ENCODE peak calls at places on chromosomes 16 and 17, in eight cellular contexts. One of them, this sample, is unnamed.

GRCh38 chr17:42850964-42851363 is at the start of gene AOC3:
- DNase-seq in GM12865: no peak
- DNase-seq in psoas muscle: no peak
- DNase-seq in epithelial cell of proximal tubule: no peak
- DNase-seq in A549: no peak
- DNase-seq in bronchial epithelial cell: no peak
- DNase-seq in astrocyte of the cerebellum: no peak
- DNase-seq in lower leg skin: peak; percentile 85
- DNase-seq in this sample: no peak

GRCh38 chr17:19533718-19534561 is at the start of gene SLC47A1:
- DNase-seq in lower leg skin: no peak
- DNase-seq in bronchial epithelial cell: peak; percentile 8
- DNase-seq in psoas muscle: peak; percentile 75
- DNase-seq in GM12865: peak; percentile 10
- DNase-seq in A549: peak; percentile 76
- DNase-seq in epithelial cell of proximal tubule: no peak
- DNase-seq in astrocyte of the cerebellum: no peak
- DNase-seq in this sample: no peak

GRCh38 chr16:23232806-23233205 is 50.3 kb downstream of the SCNN1G start:
- DNase-seq in bronchial epithelial cell: no peak
- DNase-seq in lower leg skin: peak; percentile 37
- DNase-seq in epithelial cell of proximal tubule: no peak
- DNase-seq in astrocyte of the cerebellum: no peak
- DNase-seq in psoas muscle: no peak
- DNase-seq in A549: no peak
- DNase-seq in GM12865: no peak
- DNase-seq in this sample: no peak

GRCh38 chr17:31802502-31802901 is 56.5 kb downstream of the COPRS start:
- DNase-seq in epithelial cell of proximal tubule: no peak
- DNase-seq in psoas muscle: no peak
- DNase-seq in A549: no peak
- DNase-seq in bronchial epithelial cell: no peak
- DNase-seq in GM12865: peak; percentile 51
- DNase-seq in lower leg skin: no peak
- DNase-seq in astrocyte of the cerebellum: no peak
- DNase-seq in this sample: no peak

GRCh38 chr17:6549384-6550036 is 6.8 kb downstream of the PITPNM3 start:
- DNase-seq in epithelial cell of proximal tubule: no peak
- DNase-seq in GM12865: no peak
- DNase-seq in lower leg skin: no peak
- DNase-seq in bronchial epithelial cell: no peak
- DNase-seq in psoas muscle: peak; percentile 12
- DNase-seq in A549: no peak
- DNase-seq in astrocyte of the cerebellum: no peak
- DNase-seq in this sample: no peak

GRCh38 chr17:72822358-72823023 is 270.0 kb downstream of the SLC39A11 start:
- DNase-seq in epithelial cell of proximal tubule: peak; percentile 9
- DNase-seq in astrocyte of the cerebellum: no peak
- DNase-seq in A549: no peak
- DNase-seq in psoas muscle: no peak
- DNase-seq in lower leg skin: peak; percentile 23
- DNase-seq in bronchial epithelial cell: no peak
- DNase-seq in GM12865: peak; percentile 31
- DNase-seq in this sample: no peak

GRCh38 chr17:81509048-81509686 is 3.4 kb downstream of the ACTG1 start:
- DNase-seq in psoas muscle: no peak
- DNase-seq in lower leg skin: no peak
- DNase-seq in epithelial cell of proximal tubule: no peak
- DNase-seq in bronchial epithelial cell: peak; percentile 63
- DNase-seq in GM12865: peak; percentile 78
- DNase-seq in astrocyte of the cerebellum: no peak
- DNase-seq in A549: no peak
- DNase-seq in this sample: no peak

GRCh38 chr16:85316321-85316919 is 204.1 kb upstream of the CIBAR2 start:
- DNase-seq in A549: peak; percentile 79
- DNase-seq in GM12865: peak; percentile 55
- DNase-seq in astrocyte of the cerebellum: no peak
- DNase-seq in bronchial epithelial cell: peak; percentile 37
- DNase-seq in psoas muscle: peak; percentile 83
- DNase-seq in epithelial cell of proximal tubule: no peak
- DNase-seq in lower leg skin: no peak
- DNase-seq in this sample: no peak

GRCh38 chr16:67361038-67361437 is 32.3 kb downstream of the TPPP3 start:
- DNase-seq in GM12865: no peak
- DNase-seq in epithelial cell of proximal tubule: no peak
- DNase-seq in astrocyte of the cerebellum: no peak
- DNase-seq in psoas muscle: no peak
- DNase-seq in lower leg skin: no peak
- DNase-seq in A549: no peak
- DNase-seq in bronchial epithelial cell: no peak
- DNase-seq in this sample: no peak

GRCh38 chr17:81635973-81636504 is 873 bp downstream of the NPLOC4 start:
- DNase-seq in A549: no peak
- DNase-seq in lower leg skin: no peak
- DNase-seq in astrocyte of the cerebellum: no peak
- DNase-seq in psoas muscle: no peak
- DNase-seq in epithelial cell of proximal tubule: no peak
- DNase-seq in GM12865: peak; percentile 25
- DNase-seq in bronchial epithelial cell: peak; percentile 57
- DNase-seq in this sample: no peak

GRCh38 chr16:72974142-72974769 is 73.7 kb downstream of the ZFHX3 start:
- DNase-seq in epithelial cell of proximal tubule: no peak
- DNase-seq in astrocyte of the cerebellum: no peak
- DNase-seq in psoas muscle: no peak
- DNase-seq in bronchial epithelial cell: no peak
- DNase-seq in A549: no peak
- DNase-seq in lower leg skin: no peak
- DNase-seq in GM12865: no peak
- DNase-seq in this sample: no peak

GRCh38 chr17:30372755-30373154 is 6.0 kb upstream of the CPD start:
- DNase-seq in epithelial cell of proximal tubule: no peak
- DNase-seq in A549: peak; percentile 65
- DNase-seq in psoas muscle: no peak
- DNase-seq in GM12865: no peak
- DNase-seq in lower leg skin: no peak
- DNase-seq in astrocyte of the cerebellum: no peak
- DNase-seq in bronchial epithelial cell: peak; percentile 97
- DNase-seq in this sample: no peak

GRCh38 chr17:63592797-63593196 is 7.9 kb upstream of the TACO1 start:
- DNase-seq in psoas muscle: no peak
- DNase-seq in A549: no peak
- DNase-seq in epithelial cell of proximal tubule: no peak
- DNase-seq in bronchial epithelial cell: no peak
- DNase-seq in astrocyte of the cerebellum: no peak
- DNase-seq in GM12865: no peak
- DNase-seq in lower leg skin: no peak
- DNase-seq in this sample: no peak

GRCh38 chr16:28984619-28985135 is at the start of gene LAT:
- DNase-seq in psoas muscle: peak; percentile 62
- DNase-seq in lower leg skin: no peak
- DNase-seq in A549: no peak
- DNase-seq in bronchial epithelial cell: no peak
- DNase-seq in epithelial cell of proximal tubule: no peak
- DNase-seq in astrocyte of the cerebellum: no peak
- DNase-seq in GM12865: peak; percentile 62
- DNase-seq in this sample: no peak

GRCh38 chr17:10790491-10791401 is 13.2 kb downstream of the TMEM238L start:
- DNase-seq in A549: no peak
- DNase-seq in astrocyte of the cerebellum: no peak
- DNase-seq in epithelial cell of proximal tubule: no peak
- DNase-seq in lower leg skin: no peak
- DNase-seq in psoas muscle: no peak
- DNase-seq in GM12865: peak; percentile 8
- DNase-seq in bronchial epithelial cell: peak; percentile 46
- DNase-seq in this sample: no peak

GRCh38 chr16:68179196-68179795 is 56.6 kb downstream of the ESRP2 start:
- DNase-seq in GM12865: no peak
- DNase-seq in bronchial epithelial cell: no peak
- DNase-seq in lower leg skin: no peak
- DNase-seq in psoas muscle: no peak
- DNase-seq in A549: no peak
- DNase-seq in astrocyte of the cerebellum: no peak
- DNase-seq in epithelial cell of proximal tubule: no peak
- DNase-seq in this sample: no peak

GRCh38 chr17:17804007-17804406 is 32.8 kb downstream of the SREBF1 start:
- DNase-seq in psoas muscle: no peak
- DNase-seq in bronchial epithelial cell: no peak
- DNase-seq in epithelial cell of proximal tubule: no peak
- DNase-seq in astrocyte of the cerebellum: no peak
- DNase-seq in lower leg skin: no peak
- DNase-seq in GM12865: no peak
- DNase-seq in A549: no peak
- DNase-seq in this sample: no peak

GRCh38 chr17:21689604-21690003 is 2.7 kb upstream of the KCNJ18 start:
- DNase-seq in astrocyte of the cerebellum: peak; percentile 35
- DNase-seq in A549: peak; percentile 21
- DNase-seq in lower leg skin: no peak
- DNase-seq in GM12865: no peak
- DNase-seq in psoas muscle: no peak
- DNase-seq in bronchial epithelial cell: peak; percentile 69
- DNase-seq in epithelial cell of proximal tubule: peak; percentile 0
- DNase-seq in this sample: peak; percentile 42

GRCh38 chr17:31158741-31159377 is 64.1 kb downstream of the NF1 start:
- DNase-seq in bronchial epithelial cell: no peak
- DNase-seq in A549: no peak
- DNase-seq in lower leg skin: no peak
- DNase-seq in epithelial cell of proximal tubule: no peak
- DNase-seq in psoas muscle: no peak
- DNase-seq in GM12865: no peak
- DNase-seq in astrocyte of the cerebellum: no peak
- DNase-seq in this sample: no peak

GRCh38 chr17:55735784-55736405 is 13.2 kb upstream of the TMEM100 start:
- DNase-seq in GM12865: peak; percentile 63
- DNase-seq in psoas muscle: no peak
- DNase-seq in epithelial cell of proximal tubule: no peak
- DNase-seq in lower leg skin: no peak
- DNase-seq in A549: peak; percentile 30
- DNase-seq in bronchial epithelial cell: peak; percentile 49
- DNase-seq in astrocyte of the cerebellum: no peak
- DNase-seq in this sample: no peak

GRCh38 chr17:57868007-57868774 is 18.3 kb upstream of the MRPS23 start:
- DNase-seq in bronchial epithelial cell: peak; percentile 94
- DNase-seq in psoas muscle: peak; percentile 93
- DNase-seq in epithelial cell of proximal tubule: no peak
- DNase-seq in A549: peak; percentile 97
- DNase-seq in GM12865: peak; percentile 83
- DNase-seq in lower leg skin: peak; percentile 95
- DNase-seq in astrocyte of the cerebellum: peak; percentile 76
- DNase-seq in this sample: peak; percentile 71

GRCh38 chr17:17826340-17826708 is 10.5 kb downstream of the SREBF1 start:
- DNase-seq in GM12865: no peak
- DNase-seq in lower leg skin: no peak
- DNase-seq in astrocyte of the cerebellum: no peak
- DNase-seq in A549: no peak
- DNase-seq in epithelial cell of proximal tubule: no peak
- DNase-seq in bronchial epithelial cell: no peak
- DNase-seq in psoas muscle: no peak
- DNase-seq in this sample: no peak

GRCh38 chr17:58534901-58535421 is 20.5 kb upstream of the MTMR4 start:
- DNase-seq in astrocyte of the cerebellum: no peak
- DNase-seq in epithelial cell of proximal tubule: no peak
- DNase-seq in lower leg skin: no peak
- DNase-seq in A549: peak; percentile 93
- DNase-seq in GM12865: no peak
- DNase-seq in psoas muscle: no peak
- DNase-seq in bronchial epithelial cell: peak; percentile 72
- DNase-seq in this sample: no peak

DNA sequence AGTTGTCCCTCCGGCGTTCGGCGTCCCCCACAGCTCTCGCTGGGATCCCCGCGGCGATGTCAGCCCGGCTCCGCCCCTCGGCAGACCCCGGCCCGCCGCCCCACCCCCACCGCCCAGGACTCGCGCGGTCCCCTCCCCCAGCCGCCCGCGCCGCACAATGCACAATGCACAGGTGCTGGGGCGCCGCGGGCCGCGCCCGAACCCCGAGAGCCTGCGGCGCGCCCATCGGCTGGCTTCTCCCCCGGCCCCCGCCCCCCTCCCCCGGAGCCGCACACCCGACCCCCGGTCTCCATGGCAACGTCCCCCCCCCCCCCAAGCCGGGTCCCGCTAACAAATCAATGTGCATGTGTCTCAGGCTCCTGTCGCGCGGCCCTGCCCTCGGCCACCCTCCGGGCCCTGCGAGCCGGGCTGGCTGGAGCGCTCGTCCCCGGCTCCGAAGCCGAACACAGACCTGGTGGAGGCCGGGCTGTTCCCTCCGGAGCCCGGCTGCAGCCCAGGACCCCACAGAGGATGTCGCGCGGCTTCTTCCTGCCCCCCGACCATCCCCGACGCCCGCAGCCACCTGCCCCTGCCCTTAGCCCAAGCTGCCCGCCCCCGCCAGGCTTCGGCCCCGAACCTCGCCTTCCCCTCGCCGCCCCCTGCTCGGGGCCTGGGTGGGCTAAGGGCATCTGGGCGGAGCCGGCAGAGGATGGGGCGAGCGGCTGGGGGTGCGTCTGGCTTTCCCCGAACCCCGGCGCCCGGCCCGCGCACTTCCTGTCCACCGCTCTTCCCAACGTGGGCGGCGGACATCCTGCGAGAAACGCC is 817 bp upstream of the CBX8 start:
- DNase-seq in lower leg skin: no peak
- DNase-seq in astrocyte of the cerebellum: no peak
- DNase-seq in epithelial cell of proximal tubule: no peak
- DNase-seq in GM12865: peak; percentile 41
- DNase-seq in psoas muscle: peak; percentile 65
- DNase-seq in A549: peak; percentile 67
- DNase-seq in bronchial epithelial cell: no peak
- DNase-seq in this sample: no peak
- TF ChIP-seq CTCF in lower leg skin: no peak
- TF ChIP-seq CTCF in astrocyte of the cerebellum: no peak
- TF ChIP-seq CTCF in epithelial cell of proximal tubule: no peak
- TF ChIP-seq CTCF in GM12865: no peak
- TF ChIP-seq CTCF in psoas muscle: no peak
- TF ChIP-seq CTCF in A549: no peak
- TF ChIP-seq CTCF in bronchial epithelial cell: no peak
- TF ChIP-seq CTCF in this sample: no peak

GRCh38 chr16:4679156-4679853 is 14.1 kb upstream of the NUDT16L1 start:
- DNase-seq in bronchial epithelial cell: no peak
- DNase-seq in lower leg skin: no peak
- DNase-seq in A549: no peak
- DNase-seq in epithelial cell of proximal tubule: no peak
- DNase-seq in GM12865: no peak
- DNase-seq in psoas muscle: peak; percentile 64
- DNase-seq in astrocyte of the cerebellum: no peak
- DNase-seq in this sample: no peak
- H3K4me3 ChIP-seq in bronchial epithelial cell: no peak overlapping the region
- H3K4me3 ChIP-seq in lower leg skin: no peak overlapping the region
- H3K4me3 ChIP-seq in A549: no peak overlapping the region
- H3K4me3 ChIP-seq in epithelial cell of proximal tubule: peak overlapping the region; percentile 44
- H3K4me3 ChIP-seq in GM12865: no peak overlapping the region
- H3K4me3 ChIP-seq in psoas muscle: peak overlapping the region; percentile 46
- H3K4me3 ChIP-seq in astrocyte of the cerebellum: no peak overlapping the region
- H3K4me3 ChIP-seq in this sample: no peak overlapping the region

GRCh38 chr17:48134912-48135480 is 27.4 kb downstream of the SNX11 start:
- DNase-seq in GM12865: no peak
- DNase-seq in bronchial epithelial cell: no peak
- DNase-seq in psoas muscle: no peak
- DNase-seq in epithelial cell of proximal tubule: no peak
- DNase-seq in lower leg skin: peak; percentile 15
- DNase-seq in astrocyte of the cerebellum: no peak
- DNase-seq in A549: no peak
- DNase-seq in this sample: no peak
- TF ChIP-seq CTCF in GM12865: peak; percentile 36
- TF ChIP-seq CTCF in bronchial epithelial cell: peak; percentile 13
- TF ChIP-seq CTCF in psoas muscle: no peak
- TF ChIP-seq CTCF in epithelial cell of proximal tubule: peak; percentile 37
- TF ChIP-seq CTCF in lower leg skin: no peak
- TF ChIP-seq CTCF in astrocyte of the cerebellum: no peak
- TF ChIP-seq CTCF in A549: no peak
- TF ChIP-seq CTCF in this sample: peak; percentile 14

GRCh38 chr16:4111748-4112696 is 4.2 kb downstream of the ADCY9 start:
- DNase-seq in lower leg skin: no peak
- DNase-seq in A549: no peak
- DNase-seq in psoas muscle: peak; percentile 39
- DNase-seq in bronchial epithelial cell: no peak
- DNase-seq in GM12865: no peak
- DNase-seq in astrocyte of the cerebellum: no peak
- DNase-seq in epithelial cell of proximal tubule: no peak
- DNase-seq in this sample: no peak
- H3K4me3 ChIP-seq in lower leg skin: no peak overlapping the region
- H3K4me3 ChIP-seq in A549: peak overlapping the region; percentile 11
- H3K4me3 ChIP-seq in psoas muscle: peak overlapping the region; percentile 83
- H3K4me3 ChIP-seq in bronchial epithelial cell: peak overlapping the region; percentile 33
- H3K4me3 ChIP-seq in GM12865: no peak overlapping the region
- H3K4me3 ChIP-seq in astrocyte of the cerebellum: peak overlapping the region; percentile 35
- H3K4me3 ChIP-seq in epithelial cell of proximal tubule: peak overlapping the region; percentile 54
- H3K4me3 ChIP-seq in this sample: peak overlapping the region; percentile 51